ENCODE peak calls at places on chromosomes 16 and 17, in five cellular contexts. E, G, S, M and U are unnamed samples.

GRCh38 chr17:67247416-67247900 is 2.5 kb upstream of the HELZ start:
- DNase-seq in E (no peak), G (peak), S (no peak), M (no peak), U (no peak)

GRCh38 chr17:73493212-73493814 is 150.9 kb downstream of the SDK2 start:
- DNase-seq in E (peak), G (no peak), S (no peak), M (no peak), U (no peak)

GRCh38 chr17:20266806-20267458 is 200.4 kb downstream of the LGALS9B start:
- DNase-seq in E (no peak), G (no peak), S (no peak), M (peak), U (no peak)

GRCh38 chr16:16113076-16113475 is 110.2 kb downstream of the ABCC6 start:
- DNase-seq in E (no peak), G (no peak), S (no peak), M (no peak), U (no peak)

GRCh38 chr17:34713687-34714086 is 134.3 kb downstream of the TMEM132E start:
- DNase-seq in E (no peak), G (no peak), S (no peak), M (no peak), U (no peak)

GRCh38 chr17:222172-222571 is 40.7 kb upstream of the DOC2B start:
- DNase-seq in E (no peak), G (no peak), S (no peak), M (no peak), U (no peak)

GRCh38 chr17:17073627-17074521 is 31.6 kb downstream of the MPRIP start:
- DNase-seq in E (peak), G (no peak), S (no peak), M (peak), U (no peak)

GRCh38 chr17:42848093-42848492 is 2.9 kb upstream of the AOC3 start:
- DNase-seq in E (no peak), G (no peak), S (no peak), M (no peak), U (no peak)

GRCh38 chr17:55632893-55633292 is 89.8 kb downstream of the TMEM100 start:
- DNase-seq in E (no peak), G (no peak), S (no peak), M (peak), U (no peak)

GRCh38 chr17:17606416-17607000 is 15.0 kb upstream of the PEMT start:
- DNase-seq in E (no peak), G (no peak), S (no peak), M (peak), U (no peak)

GRCh38 chr17:79976451-79976850 is 59.2 kb downstream of the TBC1D16 start:
- DNase-seq in E (no peak), G (no peak), S (no peak), M (no peak), U (no peak)

GRCh38 chr17:56488800-56489199 is 104.7 kb upstream of the NOG start:
- DNase-seq in E (no peak), G (no peak), S (no peak), M (no peak), U (no peak)

GRCh38 chr16:35516971-35517370 is 2057.6 kb downstream of the TP53TG3F start:
- DNase-seq in E (no peak), G (no peak), S (no peak), M (no peak), U (no peak)

GRCh38 chr17:27354491-27355081 is 60.7 kb downstream of the WSB1 start:
- DNase-seq in E (no peak), G (no peak), S (no peak), M (peak), U (no peak)

GRCh38 chr16:86826931-86827330 is 248.6 kb downstream of the FOXL1 start:
- DNase-seq in E (no peak), G (no peak), S (no peak), M (peak), U (no peak)

GRCh38 chr17:4673169-4673568 is 30.8 kb downstream of the PELP1 start:
- DNase-seq in E (no peak), G (no peak), S (no peak), M (no peak), U (no peak)

GRCh38 chr16:66001432-66001831 is 365.1 kb upstream of the CDH5 start:
- DNase-seq in E (no peak), G (no peak), S (no peak), M (no peak), U (no peak)

GRCh38 chr17:20189322-20189721 is 180.2 kb downstream of the SPECC1 start:
- DNase-seq in E (no peak), G (no peak), S (no peak), M (no peak), U (no peak)

GRCh38 chr17:7888184-7888920 is at the start of gene CHD3:
- DNase-seq in E (no peak), G (no peak), S (no peak), M (no peak), U (no peak)

GRCh38 chr17:73099504-73099903 is 7.0 kb upstream of the SLC39A11 start:
- DNase-seq in E (no peak), G (no peak), S (no peak), M (no peak), U (no peak)

GRCh38 chr16:4521971-4522623 is 16.5 kb downstream of the CDIP1 start:
- DNase-seq in E (peak), G (peak), S (no peak), M (no peak), U (no peak)

GRCh38 chr16:85612191-85612800 is 826 bp upstream of the GSE1 start:
- DNase-seq in E (no peak), G (peak), S (peak), M (peak), U (no peak)

GRCh38 chr17:18280766-18281165 is 20.3 kb downstream of the MIEF2 start:
- DNase-seq in E (no peak), G (no peak), S (no peak), M (peak), U (no peak)

GRCh38 chr17:29060475-29060874 is 17.5 kb downstream of the PIPOX start:
- DNase-seq in E (no peak), G (no peak), S (no peak), M (no peak), U (no peak)

GRCh38 chr16:87506423-87507350 is 13.9 kb upstream of the ZCCHC14 start:
- DNase-seq in E (no peak), G (no peak), S (no peak), M (no peak), U (no peak)

GRCh38 chr17:35051183-35051578 is 12.3 kb downstream of the RFFL start:
- DNase-seq in E (no peak), G (no peak), S (no peak), M (no peak), U (no peak)

DNA sequence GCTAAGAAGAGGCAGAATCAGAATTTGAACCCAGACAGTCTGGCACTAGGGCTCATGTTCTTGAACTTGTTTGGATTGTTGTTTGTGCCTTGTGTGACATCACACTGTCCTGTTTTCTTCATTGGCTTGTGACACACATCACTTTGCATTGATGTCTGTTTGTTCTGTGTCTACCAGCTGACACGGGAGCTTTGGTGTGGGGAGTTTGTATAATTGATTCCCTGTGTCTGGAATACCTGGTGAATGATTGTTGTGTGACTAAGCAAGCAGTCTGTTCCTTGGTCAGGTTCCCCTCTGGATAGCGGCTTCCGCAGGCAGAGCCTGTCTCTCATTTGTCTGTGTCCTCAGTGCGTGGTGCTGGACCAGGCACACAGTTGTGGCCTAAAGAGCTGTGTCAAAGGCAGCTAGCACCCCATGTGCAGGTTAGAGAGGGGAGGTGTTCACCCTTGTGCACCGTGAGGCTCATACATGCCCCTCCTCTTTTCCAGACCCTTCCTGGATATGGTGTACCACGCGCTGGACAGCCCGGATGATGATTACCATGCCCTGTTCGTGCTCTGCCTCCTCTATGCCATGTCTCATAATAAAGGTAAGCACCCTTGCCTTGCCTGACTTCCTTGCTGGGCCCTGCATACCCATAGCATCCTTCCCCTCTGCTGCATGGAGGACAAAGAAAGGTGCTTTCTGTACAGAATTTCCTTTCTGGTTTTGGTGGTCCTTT is 80.1 kb downstream of the CLEC16A start:
- DNase-seq in E (no peak), G (no peak), S (no peak), M (no peak), U (no peak)
- TF ChIP-seq CTCF in E (no peak), G (no peak), S (no peak), M (no peak), U (no peak)

GRCh38 chr17:32298298-32298697 is 32.7 kb downstream of the RHBDL3 start:
- DNase-seq in E (no peak), G (no peak), S (no peak), M (peak), U (no peak)
- TF ChIP-seq CTCF in E (no peak), G (no peak), S (no peak), M (no peak), U (no peak)

GRCh38 chr16:55043499-55043898 is 112.8 kb downstream of the IRX5 start:
- DNase-seq in E (no peak), G (no peak), S (no peak), M (no peak), U (no peak)
- TF ChIP-seq CTCF in E (no peak), G (peak), S (no peak), M (no peak), U (no peak)

GRCh38 chr17:9007052-9007714 is 14.1 kb upstream of the NTN1 start:
- DNase-seq in E (no peak), G (no peak), S (no peak), M (no peak), U (no peak)
- TF ChIP-seq CTCF in E (no peak), G (no peak), S (peak), M (no peak), U (no peak)

GRCh38 chr16:29318037-29318436 is 88.5 kb downstream of the NPIPB11 start:
- DNase-seq in E (no peak), G (peak), S (no peak), M (no peak), U (no peak)
- TF ChIP-seq CTCF in E (no peak), G (peak), S (no peak), M (peak), U (peak)

GRCh38 chr16:2156025-2156848 is 655 bp downstream of the TRAF7 start:
- DNase-seq in E (no peak), G (no peak), S (no peak), M (peak), U (no peak)
- TF ChIP-seq CTCF in E (no peak), G (no peak), S (no peak), M (no peak), U (no peak)

DNA sequence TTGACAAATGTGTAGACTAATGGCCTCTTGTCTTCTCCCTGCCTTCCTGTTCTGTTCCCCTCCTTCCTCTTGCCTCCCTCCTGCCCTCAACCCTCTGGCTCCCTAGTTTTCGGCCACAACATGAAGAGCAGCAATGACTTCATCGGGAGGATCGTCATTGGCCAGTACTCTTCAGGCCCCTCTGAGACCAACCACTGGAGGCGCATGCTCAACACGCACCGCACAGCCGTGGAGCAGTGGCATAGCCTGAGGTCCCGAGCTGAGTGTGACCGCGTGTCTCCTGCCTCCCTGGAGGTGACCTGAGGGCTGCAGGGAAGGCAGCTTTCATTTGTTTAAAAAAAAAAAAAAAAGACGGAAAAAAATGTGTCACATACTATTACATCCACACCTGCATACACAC is 18.8 kb upstream of the CLEC19A start:
- DNase-seq in E (no peak), G (no peak), S (no peak), M (no peak), U (no peak)
- TF ChIP-seq CTCF in E (no peak), G (no peak), S (no peak), M (no peak), U (no peak)

GRCh38 chr17:75261336-75262111 is at the start of the genes GGA3 and MRPS7:
- DNase-seq in E (peak), G (peak), S (peak), M (peak), U (peak)

GRCh38 chr17:75263051-75263450 is 1.4 kb downstream of the MRPS7 start:
- DNase-seq in E (no peak), G (no peak), S (no peak), M (no peak), U (no peak)

GRCh38 chr17:75262112-75262606 is 480 bp downstream of the MRPS7 start:
- DNase-seq in E (no peak), G (no peak), S (no peak), M (no peak), U (peak)

GRCh38 chr17:75265614-75266314 is 4.1 kb downstream of the MRPS7 start:
- DNase-seq in E (no peak), G (no peak), S (no peak), M (no peak), U (no peak)

DNA sequence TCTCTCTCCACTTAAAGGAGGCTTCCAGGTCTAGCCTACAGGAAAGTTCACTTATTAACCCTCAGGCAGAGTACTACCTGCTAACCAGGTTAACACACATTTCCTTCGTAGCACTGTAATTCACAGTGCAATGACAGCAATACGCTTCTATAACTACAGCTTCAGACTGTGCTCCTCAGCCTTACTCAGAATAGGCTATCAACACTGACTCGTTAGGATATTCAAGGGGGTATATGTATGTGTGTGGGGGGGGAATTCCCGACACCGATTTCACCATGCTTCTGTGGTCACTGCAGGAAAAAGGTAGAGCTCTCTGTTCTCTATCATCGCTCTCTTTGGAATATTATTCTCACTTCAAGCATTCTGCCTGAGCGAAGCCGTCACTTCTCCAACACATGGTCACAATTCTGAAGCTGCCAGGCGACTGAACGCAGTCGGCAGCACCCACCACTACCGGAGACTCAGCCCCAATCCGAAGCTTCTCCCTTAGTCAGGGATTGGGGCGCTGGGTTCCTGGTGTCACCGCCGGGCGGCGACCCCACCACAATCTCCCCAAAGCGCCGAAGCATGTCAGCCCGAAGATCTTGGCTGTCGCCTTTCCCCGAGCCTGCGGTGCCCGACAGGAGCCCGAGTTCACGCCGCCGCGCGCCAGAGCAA is 599 bp downstream of the GGA3 start:
- DNase-seq in E (no peak), G (no peak), S (no peak), M (no peak), U (no peak)
- TF ChIP-seq CTCF in E (no peak), G (no peak), S (no peak), M (peak), U (peak)

GRCh38 chr17:10396529-10397163 is 23.8 kb upstream of the MYH13 start:
- DNase-seq in E (no peak), G (no peak), S (no peak), M (no peak), U (no peak)

GRCh38 chr17:10403589-10403988 is 18.2 kb downstream of the MYH8 start:
- DNase-seq in E (no peak), G (no peak), S (no peak), M (no peak), U (no peak)

GRCh38 chr17:10394201-10394887 is 21.5 kb upstream of the MYH13 start:
- DNase-seq in E (peak), G (no peak), S (no peak), M (no peak), U (no peak)

DNA sequence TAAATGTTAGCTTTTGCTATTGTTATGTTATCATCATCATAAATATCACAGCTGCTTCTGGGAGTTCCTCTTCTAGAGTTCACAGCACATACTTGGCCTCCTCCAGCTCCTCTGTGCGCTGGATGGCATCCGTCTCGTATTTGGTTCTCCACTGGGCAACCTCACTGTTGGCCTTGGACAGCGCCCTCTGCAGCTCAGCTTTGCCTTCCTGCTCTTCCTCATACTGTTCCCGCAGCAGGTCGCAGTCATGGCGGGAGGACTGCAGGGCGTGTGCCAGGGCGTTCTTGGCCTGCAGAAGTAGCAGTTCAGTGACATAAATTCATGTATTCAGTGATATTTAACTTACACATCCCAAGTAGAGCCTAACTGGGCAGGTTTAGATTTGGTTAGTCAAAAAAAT is 23.4 kb downstream of the MYH8 start:
- DNase-seq in E (peak), G (peak), S (no peak), M (no peak), U (no peak)
- TF ChIP-seq CTCF in E (no peak), G (peak), S (no peak), M (no peak), U (no peak)